ENCODE peak calls at places on chromosomes 13 and 19, in five cellular contexts. One of them, this sample, is unnamed.

GRCh38 chr19:37809366-37809765 is 30.0 kb upstream of the ZNF573 start:
- DNase-seq in uterus: no peak
- DNase-seq in cardiac muscle cell: no peak
- DNase-seq in stomach: no peak
- DNase-seq in AG09309: no peak
- DNase-seq in this sample: no peak

GRCh38 chr13:46622918-46623256 is 69.9 kb downstream of the LRCH1 start:
- DNase-seq in uterus: peak; percentile 65
- DNase-seq in cardiac muscle cell: no peak
- DNase-seq in stomach: no peak
- DNase-seq in AG09309: peak; percentile 73
- DNase-seq in this sample: peak; percentile 92

GRCh38 chr19:43506629-43507028 is 2.1 kb upstream of the PHLDB3 start:
- DNase-seq in uterus: no peak
- DNase-seq in cardiac muscle cell: no peak
- DNase-seq in stomach: no peak
- DNase-seq in AG09309: no peak
- DNase-seq in this sample: no peak

GRCh38 chr19:43452517-43453045 is 12.8 kb downstream of the LYPD3 start:
- DNase-seq in uterus: no peak
- DNase-seq in cardiac muscle cell: no peak
- DNase-seq in stomach: no peak
- DNase-seq in AG09309: no peak
- DNase-seq in this sample: peak; percentile 19

GRCh38 chr13:52882803-52883202 is 34.4 kb upstream of the PCDH8 start:
- DNase-seq in uterus: no peak
- DNase-seq in cardiac muscle cell: no peak
- DNase-seq in stomach: no peak
- DNase-seq in AG09309: no peak
- DNase-seq in this sample: no peak

GRCh38 chr13:51697855-51698254 is 106.1 kb downstream of the DHRS12 start:
- DNase-seq in uterus: no peak
- DNase-seq in cardiac muscle cell: peak; percentile 34
- DNase-seq in stomach: no peak
- DNase-seq in AG09309: no peak
- DNase-seq in this sample: peak; percentile 16

GRCh38 chr13:22169473-22169872 is 498.6 kb downstream of the FGF9 start:
- DNase-seq in uterus: no peak
- DNase-seq in cardiac muscle cell: no peak
- DNase-seq in stomach: no peak
- DNase-seq in AG09309: no peak
- DNase-seq in this sample: no peak

GRCh38 chr19:8004723-8005513 is 523 bp downstream of the ELAVL1 start:
- DNase-seq in uterus: no peak
- DNase-seq in cardiac muscle cell: peak; percentile 53
- DNase-seq in stomach: no peak
- DNase-seq in AG09309: no peak
- DNase-seq in this sample: peak; percentile 25

GRCh38 chr13:44884076-44884729 is 105.1 kb downstream of the NUFIP1 start:
- DNase-seq in uterus: no peak
- DNase-seq in cardiac muscle cell: no peak
- DNase-seq in stomach: no peak
- DNase-seq in AG09309: no peak
- DNase-seq in this sample: peak; percentile 78

GRCh38 chr13:45119469-45119989 is 781 bp upstream of the GTF2F2 start:
- DNase-seq in uterus: no peak
- DNase-seq in cardiac muscle cell: no peak
- DNase-seq in stomach: no peak
- DNase-seq in AG09309: no peak
- DNase-seq in this sample: peak; percentile 73

GRCh38 chr13:41130356-41130755 is 2.2 kb downstream of the KBTBD6 start:
- DNase-seq in uterus: no peak
- DNase-seq in cardiac muscle cell: no peak
- DNase-seq in stomach: no peak
- DNase-seq in AG09309: no peak
- DNase-seq in this sample: peak; percentile 63

GRCh38 chr19:2307518-2308012 is 389 bp downstream of the LINGO3 start:
- DNase-seq in uterus: no peak
- DNase-seq in cardiac muscle cell: no peak
- DNase-seq in stomach: no peak
- DNase-seq in AG09309: no peak
- DNase-seq in this sample: no peak

GRCh38 chr19:32580353-32580900 is 563 bp upstream of the PDCD5 start:
- DNase-seq in uterus: no peak
- DNase-seq in cardiac muscle cell: no peak
- DNase-seq in stomach: no peak
- DNase-seq in AG09309: no peak
- DNase-seq in this sample: no peak

GRCh38 chr19:58577581-58578429 is 4.7 kb upstream of the MZF1 start:
- DNase-seq in uterus: peak; percentile 12
- DNase-seq in cardiac muscle cell: no peak
- DNase-seq in stomach: no peak
- DNase-seq in AG09309: no peak
- DNase-seq in this sample: no peak

GRCh38 chr19:55626350-55626749 is 2.0 kb upstream of the ZNF784 start:
- DNase-seq in uterus: no peak
- DNase-seq in cardiac muscle cell: no peak
- DNase-seq in stomach: no peak
- DNase-seq in AG09309: no peak
- DNase-seq in this sample: no peak

GRCh38 chr13:75145926-75146325 is 336.0 kb downstream of the TBC1D4 start:
- DNase-seq in uterus: no peak
- DNase-seq in cardiac muscle cell: no peak
- DNase-seq in stomach: no peak
- DNase-seq in AG09309: no peak
- DNase-seq in this sample: peak; percentile 82

GRCh38 chr13:98315466-98315865 is 138.4 kb upstream of the RNF113B start:
- DNase-seq in uterus: no peak
- DNase-seq in cardiac muscle cell: no peak
- DNase-seq in stomach: no peak
- DNase-seq in AG09309: no peak
- DNase-seq in this sample: peak; percentile 45

GRCh38 chr13:91357613-91358383 is 10.3 kb downstream of the MIR17HG start:
- DNase-seq in uterus: no peak
- DNase-seq in cardiac muscle cell: no peak
- DNase-seq in stomach: no peak
- DNase-seq in AG09309: no peak
- DNase-seq in this sample: no peak

GRCh38 chr19:35740423-35741215 is 1.6 kb downstream of the IGFLR1 start:
- DNase-seq in uterus: peak; percentile 98
- DNase-seq in cardiac muscle cell: peak; percentile 100
- DNase-seq in stomach: peak; percentile 98
- DNase-seq in AG09309: peak; percentile 77
- DNase-seq in this sample: peak; percentile 93
- TF ChIP-seq CTCF in uterus: no peak
- TF ChIP-seq CTCF in cardiac muscle cell: peak; percentile 32
- TF ChIP-seq CTCF in stomach: no peak
- TF ChIP-seq CTCF in AG09309: peak; percentile 16
- TF ChIP-seq CTCF in this sample: no peak

GRCh38 chr13:30735025-30735967 is at the start of gene ALOX5AP:
- DNase-seq in uterus: no peak
- DNase-seq in cardiac muscle cell: no peak
- DNase-seq in stomach: peak; percentile 33
- DNase-seq in AG09309: no peak
- DNase-seq in this sample: no peak

GRCh38 chr13:30734434-30734833 is 909 bp upstream of the ALOX5AP start:
- DNase-seq in uterus: no peak
- DNase-seq in cardiac muscle cell: no peak
- DNase-seq in stomach: no peak
- DNase-seq in AG09309: no peak
- DNase-seq in this sample: peak; percentile 43

GRCh38 chr13:30727491-30728350 is 7.6 kb upstream of the ALOX5AP start:
- DNase-seq in uterus: no peak
- DNase-seq in cardiac muscle cell: no peak
- DNase-seq in stomach: no peak
- DNase-seq in AG09309: no peak
- DNase-seq in this sample: no peak

GRCh38 chr13:30730526-30730925 is 4.8 kb upstream of the ALOX5AP start:
- DNase-seq in uterus: no peak
- DNase-seq in cardiac muscle cell: no peak
- DNase-seq in stomach: no peak
- DNase-seq in AG09309: no peak
- DNase-seq in this sample: no peak

GRCh38 chr13:30731658-30732390 is 3.5 kb upstream of the ALOX5AP start:
- DNase-seq in uterus: no peak
- DNase-seq in cardiac muscle cell: no peak
- DNase-seq in stomach: no peak
- DNase-seq in AG09309: no peak
- DNase-seq in this sample: no peak
- H3K4me3 ChIP-seq in uterus: no peak overlapping the region
- H3K4me3 ChIP-seq in cardiac muscle cell: no peak overlapping the region
- H3K4me3 ChIP-seq in stomach: peak overlapping the region; percentile 21
- H3K4me3 ChIP-seq in AG09309: no peak overlapping the region
- H3K4me3 ChIP-seq in this sample: no peak overlapping the region

DNA sequence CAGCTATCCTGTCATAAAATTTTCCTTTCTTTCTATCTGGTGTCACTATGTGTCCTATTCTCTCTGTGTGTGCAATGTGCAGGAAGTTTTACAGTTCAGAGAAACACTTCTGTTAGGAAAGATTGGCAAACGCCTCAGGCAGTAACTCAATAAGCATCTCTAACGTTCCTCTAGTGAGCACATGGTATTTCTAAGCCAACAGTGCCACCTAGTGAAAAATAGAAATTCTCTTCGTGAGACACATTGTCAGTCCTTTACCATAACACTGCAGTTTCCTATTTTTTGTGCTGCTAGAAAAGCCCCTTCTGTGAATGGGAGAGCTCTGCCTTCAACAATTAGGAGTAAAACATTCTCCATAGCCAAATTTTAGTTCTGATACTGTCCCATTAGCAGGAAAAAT is 50.7 kb downstream of the ZNF723 start:
- DNase-seq in uterus: no peak
- DNase-seq in cardiac muscle cell: no peak
- DNase-seq in stomach: no peak
- DNase-seq in AG09309: no peak
- DNase-seq in this sample: peak; percentile 19
- TF ChIP-seq CTCF in uterus: peak; percentile 39
- TF ChIP-seq CTCF in cardiac muscle cell: no peak
- TF ChIP-seq CTCF in stomach: no peak
- TF ChIP-seq CTCF in AG09309: no peak
- TF ChIP-seq CTCF in this sample: no peak

GRCh38 chr19:56837892-56838679 is 2.4 kb downstream of the PEG3 start:
- DNase-seq in uterus: peak; percentile 73
- DNase-seq in cardiac muscle cell: no peak
- DNase-seq in stomach: no peak
- DNase-seq in AG09309: no peak
- DNase-seq in this sample: peak; percentile 39
- H3K4me3 ChIP-seq in uterus: peak overlapping the region; percentile 48
- H3K4me3 ChIP-seq in cardiac muscle cell: no peak overlapping the region
- H3K4me3 ChIP-seq in stomach: peak overlapping the region; percentile 49
- H3K4me3 ChIP-seq in AG09309: no peak overlapping the region
- H3K4me3 ChIP-seq in this sample: peak overlapping the region; percentile 40

This sample was measured in fibroblast of mammary gland.